ENCODE peak calls at places on chromosomes 12 and 14, in five cellular contexts. One of them, this sample, is unnamed.

GRCh38 chr14:94582199-94582750 is 1.0 kb downstream of the SERPINA5 start:
- DNase-seq in activated CD4-positive, CD25-positive, alpha-beta regulatory T cell treated with anti-CD3 and anti-CD28 coated beads, Interleukin-2, amount 50 U/mL, for 16 hours: no peak
- DNase-seq in activated naive CD4-positive, alpha-beta T cell: no peak
- DNase-seq in activated CD4-positive, alpha-beta memory T cell treated with anti-CD3 and anti-CD28 coated beads, Interleukin-2, amount 10 ng/mL, durations not matched to agents 7 days and 5 days: no peak
- DNase-seq in activated CD4-positive, alpha-beta T cell treated with anti-CD3 and anti-CD28 coated beads, Interleukin-2, amount 10 ng/mL, durations not matched to agents 7 days and 5 days: no peak
- DNase-seq in this sample: no peak

GRCh38 chr12:52364901-52365489 is 2.3 kb downstream of the KRT85 start:
- DNase-seq in activated CD4-positive, CD25-positive, alpha-beta regulatory T cell treated with anti-CD3 and anti-CD28 coated beads, Interleukin-2, amount 50 U/mL, for 16 hours: no peak
- DNase-seq in activated CD4-positive, alpha-beta T cell treated with anti-CD3 and anti-CD28 coated beads, Interleukin-2, amount 10 ng/mL, durations not matched to agents 7 days and 5 days: no peak
- DNase-seq in activated naive CD4-positive, alpha-beta T cell: no peak
- DNase-seq in activated CD4-positive, alpha-beta memory T cell treated with anti-CD3 and anti-CD28 coated beads, Interleukin-2, amount 10 ng/mL, durations not matched to agents 7 days and 5 days: no peak
- DNase-seq in this sample: no peak

GRCh38 chr12:109833307-109834189 is at the start of gene TRPV4:
- DNase-seq in activated CD4-positive, alpha-beta memory T cell treated with anti-CD3 and anti-CD28 coated beads, Interleukin-2, amount 10 ng/mL, durations not matched to agents 7 days and 5 days: no peak
- DNase-seq in activated CD4-positive, CD25-positive, alpha-beta regulatory T cell treated with anti-CD3 and anti-CD28 coated beads, Interleukin-2, amount 50 U/mL, for 16 hours: no peak
- DNase-seq in activated naive CD4-positive, alpha-beta T cell: no peak
- DNase-seq in activated CD4-positive, alpha-beta T cell treated with anti-CD3 and anti-CD28 coated beads, Interleukin-2, amount 10 ng/mL, durations not matched to agents 7 days and 5 days: no peak
- DNase-seq in this sample: peak; percentile 56

GRCh38 chr14:104977681-104978647 is at the start of gene AHNAK2:
- DNase-seq in activated naive CD4-positive, alpha-beta T cell: no peak
- DNase-seq in activated CD4-positive, alpha-beta memory T cell treated with anti-CD3 and anti-CD28 coated beads, Interleukin-2, amount 10 ng/mL, durations not matched to agents 7 days and 5 days: peak; percentile 55
- DNase-seq in activated CD4-positive, alpha-beta T cell treated with anti-CD3 and anti-CD28 coated beads, Interleukin-2, amount 10 ng/mL, durations not matched to agents 7 days and 5 days: peak; percentile 55
- DNase-seq in activated CD4-positive, CD25-positive, alpha-beta regulatory T cell treated with anti-CD3 and anti-CD28 coated beads, Interleukin-2, amount 50 U/mL, for 16 hours: no peak
- DNase-seq in this sample: peak; percentile 89

GRCh38 chr12:105240233-105240632 is 4.3 kb upstream of the APPL2 start:
- DNase-seq in activated CD4-positive, alpha-beta memory T cell treated with anti-CD3 and anti-CD28 coated beads, Interleukin-2, amount 10 ng/mL, durations not matched to agents 7 days and 5 days: no peak
- DNase-seq in activated naive CD4-positive, alpha-beta T cell: no peak
- DNase-seq in activated CD4-positive, CD25-positive, alpha-beta regulatory T cell treated with anti-CD3 and anti-CD28 coated beads, Interleukin-2, amount 50 U/mL, for 16 hours: no peak
- DNase-seq in activated CD4-positive, alpha-beta T cell treated with anti-CD3 and anti-CD28 coated beads, Interleukin-2, amount 10 ng/mL, durations not matched to agents 7 days and 5 days: no peak
- DNase-seq in this sample: no peak

GRCh38 chr12:6234906-6235305 is 34.7 kb downstream of the CD9 start:
- DNase-seq in activated CD4-positive, alpha-beta memory T cell treated with anti-CD3 and anti-CD28 coated beads, Interleukin-2, amount 10 ng/mL, durations not matched to agents 7 days and 5 days: no peak
- DNase-seq in activated naive CD4-positive, alpha-beta T cell: no peak
- DNase-seq in activated CD4-positive, CD25-positive, alpha-beta regulatory T cell treated with anti-CD3 and anti-CD28 coated beads, Interleukin-2, amount 50 U/mL, for 16 hours: no peak
- DNase-seq in activated CD4-positive, alpha-beta T cell treated with anti-CD3 and anti-CD28 coated beads, Interleukin-2, amount 10 ng/mL, durations not matched to agents 7 days and 5 days: no peak
- DNase-seq in this sample: no peak

GRCh38 chr12:70756118-70756517 is 118.9 kb upstream of the PTPRB start:
- DNase-seq in activated CD4-positive, alpha-beta T cell treated with anti-CD3 and anti-CD28 coated beads, Interleukin-2, amount 10 ng/mL, durations not matched to agents 7 days and 5 days: no peak
- DNase-seq in activated CD4-positive, alpha-beta memory T cell treated with anti-CD3 and anti-CD28 coated beads, Interleukin-2, amount 10 ng/mL, durations not matched to agents 7 days and 5 days: no peak
- DNase-seq in activated naive CD4-positive, alpha-beta T cell: no peak
- DNase-seq in activated CD4-positive, CD25-positive, alpha-beta regulatory T cell treated with anti-CD3 and anti-CD28 coated beads, Interleukin-2, amount 50 U/mL, for 16 hours: no peak
- DNase-seq in this sample: no peak

GRCh38 chr14:100417466-100417865 is 94.3 kb downstream of the SLC25A47 start:
- DNase-seq in activated CD4-positive, alpha-beta T cell treated with anti-CD3 and anti-CD28 coated beads, Interleukin-2, amount 10 ng/mL, durations not matched to agents 7 days and 5 days: no peak
- DNase-seq in activated naive CD4-positive, alpha-beta T cell: no peak
- DNase-seq in activated CD4-positive, alpha-beta memory T cell treated with anti-CD3 and anti-CD28 coated beads, Interleukin-2, amount 10 ng/mL, durations not matched to agents 7 days and 5 days: no peak
- DNase-seq in activated CD4-positive, CD25-positive, alpha-beta regulatory T cell treated with anti-CD3 and anti-CD28 coated beads, Interleukin-2, amount 50 U/mL, for 16 hours: no peak
- DNase-seq in this sample: no peak

GRCh38 chr14:76104802-76105355 is 46.8 kb upstream of the GPATCH2L start:
- DNase-seq in activated naive CD4-positive, alpha-beta T cell: no peak
- DNase-seq in activated CD4-positive, alpha-beta memory T cell treated with anti-CD3 and anti-CD28 coated beads, Interleukin-2, amount 10 ng/mL, durations not matched to agents 7 days and 5 days: no peak
- DNase-seq in activated CD4-positive, alpha-beta T cell treated with anti-CD3 and anti-CD28 coated beads, Interleukin-2, amount 10 ng/mL, durations not matched to agents 7 days and 5 days: no peak
- DNase-seq in activated CD4-positive, CD25-positive, alpha-beta regulatory T cell treated with anti-CD3 and anti-CD28 coated beads, Interleukin-2, amount 50 U/mL, for 16 hours: no peak
- DNase-seq in this sample: no peak

GRCh38 chr12:4807813-4808212 is 87.6 kb downstream of the GALNT8 start:
- DNase-seq in activated CD4-positive, alpha-beta memory T cell treated with anti-CD3 and anti-CD28 coated beads, Interleukin-2, amount 10 ng/mL, durations not matched to agents 7 days and 5 days: no peak
- DNase-seq in activated CD4-positive, alpha-beta T cell treated with anti-CD3 and anti-CD28 coated beads, Interleukin-2, amount 10 ng/mL, durations not matched to agents 7 days and 5 days: no peak
- DNase-seq in activated naive CD4-positive, alpha-beta T cell: no peak
- DNase-seq in activated CD4-positive, CD25-positive, alpha-beta regulatory T cell treated with anti-CD3 and anti-CD28 coated beads, Interleukin-2, amount 50 U/mL, for 16 hours: no peak
- DNase-seq in this sample: no peak

GRCh38 chr12:44874981-44875416 is 1.1 kb downstream of the NELL2 start:
- DNase-seq in activated CD4-positive, alpha-beta T cell treated with anti-CD3 and anti-CD28 coated beads, Interleukin-2, amount 10 ng/mL, durations not matched to agents 7 days and 5 days: peak; percentile 32
- DNase-seq in activated CD4-positive, CD25-positive, alpha-beta regulatory T cell treated with anti-CD3 and anti-CD28 coated beads, Interleukin-2, amount 50 U/mL, for 16 hours: no peak
- DNase-seq in activated naive CD4-positive, alpha-beta T cell: no peak
- DNase-seq in activated CD4-positive, alpha-beta memory T cell treated with anti-CD3 and anti-CD28 coated beads, Interleukin-2, amount 10 ng/mL, durations not matched to agents 7 days and 5 days: peak; percentile 32
- DNase-seq in this sample: no peak

GRCh38 chr12:92596388-92596787 is 106.4 kb upstream of the PLEKHG7 start:
- DNase-seq in activated CD4-positive, CD25-positive, alpha-beta regulatory T cell treated with anti-CD3 and anti-CD28 coated beads, Interleukin-2, amount 50 U/mL, for 16 hours: no peak
- DNase-seq in activated CD4-positive, alpha-beta T cell treated with anti-CD3 and anti-CD28 coated beads, Interleukin-2, amount 10 ng/mL, durations not matched to agents 7 days and 5 days: no peak
- DNase-seq in activated naive CD4-positive, alpha-beta T cell: no peak
- DNase-seq in activated CD4-positive, alpha-beta memory T cell treated with anti-CD3 and anti-CD28 coated beads, Interleukin-2, amount 10 ng/mL, durations not matched to agents 7 days and 5 days: no peak
- DNase-seq in this sample: no peak

This sample was measured in left cardiac atrium.